ENCODE peak calls at places on chromosomes 5 and 9, in eight cellular contexts. One of them, this sample, is unnamed.

GRCh38 chr9:33408087-33408486 is 5.7 kb upstream of the AQP7 start:
- DNase-seq in H9: no peak
- DNase-seq in fibroblast of pulmonary artery: no peak
- DNase-seq in left lung: no peak
- DNase-seq in Calu3: no peak
- DNase-seq in fibroblast of the aortic adventitia: no peak
- DNase-seq in dorsolateral prefrontal cortex: no peak
- DNase-seq in neural crest cell: no peak
- DNase-seq in this sample: no peak

GRCh38 chr5:158436271-158437065 is 577.5 kb upstream of the CLINT1 start:
- DNase-seq in fibroblast of the aortic adventitia: no peak
- DNase-seq in fibroblast of pulmonary artery: no peak
- DNase-seq in dorsolateral prefrontal cortex: no peak
- DNase-seq in left lung: no peak
- DNase-seq in H9: no peak
- DNase-seq in neural crest cell: no peak
- DNase-seq in Calu3: no peak
- DNase-seq in this sample: no peak

GRCh38 chr9:134206317-134207300 is 42.2 kb upstream of the RNU6ATAC start:
- DNase-seq in Calu3: no peak
- DNase-seq in left lung: no peak
- DNase-seq in fibroblast of pulmonary artery: no peak
- DNase-seq in H9: no peak
- DNase-seq in fibroblast of the aortic adventitia: no peak
- DNase-seq in neural crest cell: no peak
- DNase-seq in dorsolateral prefrontal cortex: no peak
- DNase-seq in this sample: no peak

GRCh38 chr9:99411068-99411467 is 189.0 kb downstream of the SEC61B start:
- DNase-seq in dorsolateral prefrontal cortex: no peak
- DNase-seq in H9: no peak
- DNase-seq in Calu3: no peak
- DNase-seq in neural crest cell: no peak
- DNase-seq in left lung: no peak
- DNase-seq in fibroblast of pulmonary artery: no peak
- DNase-seq in fibroblast of the aortic adventitia: no peak
- DNase-seq in this sample: no peak

GRCh38 chr9:82922686-82923085 is 140.3 kb downstream of the RASEF start:
- DNase-seq in fibroblast of pulmonary artery: no peak
- DNase-seq in fibroblast of the aortic adventitia: no peak
- DNase-seq in dorsolateral prefrontal cortex: no peak
- DNase-seq in H9: no peak
- DNase-seq in left lung: no peak
- DNase-seq in neural crest cell: no peak
- DNase-seq in Calu3: no peak
- DNase-seq in this sample: no peak

GRCh38 chr9:15248106-15248505 is 58.9 kb downstream of the TTC39B start:
- DNase-seq in neural crest cell: no peak
- DNase-seq in left lung: no peak
- DNase-seq in fibroblast of pulmonary artery: no peak
- DNase-seq in Calu3: no peak
- DNase-seq in dorsolateral prefrontal cortex: no peak
- DNase-seq in fibroblast of the aortic adventitia: no peak
- DNase-seq in H9: no peak
- DNase-seq in this sample: no peak

GRCh38 chr5:111106320-111106948 is 14.3 kb downstream of the WDR36 start:
- DNase-seq in fibroblast of pulmonary artery: no peak
- DNase-seq in dorsolateral prefrontal cortex: no peak
- DNase-seq in Calu3: no peak
- DNase-seq in fibroblast of the aortic adventitia: no peak
- DNase-seq in neural crest cell: no peak
- DNase-seq in left lung: no peak
- DNase-seq in H9: no peak
- DNase-seq in this sample: no peak

GRCh38 chr5:139017624-139018023 is 142.5 kb upstream of the LRRTM2 start:
- DNase-seq in fibroblast of pulmonary artery: no peak
- DNase-seq in Calu3: no peak
- DNase-seq in dorsolateral prefrontal cortex: no peak
- DNase-seq in left lung: no peak
- DNase-seq in H9: no peak
- DNase-seq in neural crest cell: no peak
- DNase-seq in fibroblast of the aortic adventitia: no peak
- DNase-seq in this sample: peak; percentile 1

GRCh38 chr5:78537821-78538220 is 110.8 kb downstream of the LHFPL2 start:
- DNase-seq in left lung: no peak
- DNase-seq in fibroblast of the aortic adventitia: peak; percentile 77
- DNase-seq in H9: no peak
- DNase-seq in fibroblast of pulmonary artery: peak; percentile 78
- DNase-seq in dorsolateral prefrontal cortex: peak; percentile 48
- DNase-seq in neural crest cell: no peak
- DNase-seq in Calu3: peak; percentile 42
- DNase-seq in this sample: no peak

GRCh38 chr5:3382151-3382550 is 213.5 kb upstream of the IRX1 start:
- DNase-seq in fibroblast of the aortic adventitia: no peak
- DNase-seq in H9: no peak
- DNase-seq in left lung: no peak
- DNase-seq in dorsolateral prefrontal cortex: no peak
- DNase-seq in Calu3: no peak
- DNase-seq in neural crest cell: no peak
- DNase-seq in fibroblast of pulmonary artery: no peak
- DNase-seq in this sample: peak; percentile 51

GRCh38 chr5:120749737-120750136 is 285.6 kb downstream of the PRR16 start:
- DNase-seq in dorsolateral prefrontal cortex: no peak
- DNase-seq in Calu3: no peak
- DNase-seq in H9: no peak
- DNase-seq in left lung: no peak
- DNase-seq in fibroblast of the aortic adventitia: no peak
- DNase-seq in fibroblast of pulmonary artery: no peak
- DNase-seq in neural crest cell: no peak
- DNase-seq in this sample: no peak

GRCh38 chr5:25562656-25563055 is 917.9 kb upstream of the CDH10 start:
- DNase-seq in dorsolateral prefrontal cortex: no peak
- DNase-seq in fibroblast of pulmonary artery: no peak
- DNase-seq in H9: no peak
- DNase-seq in left lung: no peak
- DNase-seq in neural crest cell: no peak
- DNase-seq in Calu3: no peak
- DNase-seq in fibroblast of the aortic adventitia: no peak
- DNase-seq in this sample: no peak

GRCh38 chr9:88342246-88342645 is 46.0 kb upstream of the SPIN1 start:
- DNase-seq in fibroblast of the aortic adventitia: peak; percentile 21
- DNase-seq in H9: no peak
- DNase-seq in fibroblast of pulmonary artery: peak; percentile 9
- DNase-seq in left lung: no peak
- DNase-seq in neural crest cell: no peak
- DNase-seq in Calu3: no peak
- DNase-seq in dorsolateral prefrontal cortex: no peak
- DNase-seq in this sample: no peak

GRCh38 chr9:130450344-130451003 is 5.7 kb downstream of the ASS1 start:
- DNase-seq in dorsolateral prefrontal cortex: no peak
- DNase-seq in left lung: no peak
- DNase-seq in fibroblast of the aortic adventitia: no peak
- DNase-seq in neural crest cell: no peak
- DNase-seq in H9: peak; percentile 68
- DNase-seq in fibroblast of pulmonary artery: no peak
- DNase-seq in Calu3: peak; percentile 41
- DNase-seq in this sample: no peak

GRCh38 chr9:37449877-37450632 is 15.2 kb downstream of the ZBTB5 start:
- DNase-seq in Calu3: no peak
- DNase-seq in fibroblast of pulmonary artery: no peak
- DNase-seq in H9: no peak
- DNase-seq in left lung: no peak
- DNase-seq in fibroblast of the aortic adventitia: no peak
- DNase-seq in neural crest cell: no peak
- DNase-seq in dorsolateral prefrontal cortex: peak; percentile 77
- DNase-seq in this sample: no peak

GRCh38 chr5:107726896-107727295 is 56.2 kb upstream of the EFNA5 start:
- DNase-seq in Calu3: no peak
- DNase-seq in fibroblast of pulmonary artery: no peak
- DNase-seq in dorsolateral prefrontal cortex: no peak
- DNase-seq in left lung: no peak
- DNase-seq in H9: no peak
- DNase-seq in neural crest cell: no peak
- DNase-seq in fibroblast of the aortic adventitia: no peak
- DNase-seq in this sample: no peak
- TF ChIP-seq CTCF in Calu3: no peak
- TF ChIP-seq CTCF in fibroblast of pulmonary artery: no peak
- TF ChIP-seq CTCF in dorsolateral prefrontal cortex: no peak
- TF ChIP-seq CTCF in left lung: no peak
- TF ChIP-seq CTCF in H9: no peak
- TF ChIP-seq CTCF in neural crest cell: no peak
- TF ChIP-seq CTCF in fibroblast of the aortic adventitia: no peak
- TF ChIP-seq CTCF in this sample: no peak

DNA sequence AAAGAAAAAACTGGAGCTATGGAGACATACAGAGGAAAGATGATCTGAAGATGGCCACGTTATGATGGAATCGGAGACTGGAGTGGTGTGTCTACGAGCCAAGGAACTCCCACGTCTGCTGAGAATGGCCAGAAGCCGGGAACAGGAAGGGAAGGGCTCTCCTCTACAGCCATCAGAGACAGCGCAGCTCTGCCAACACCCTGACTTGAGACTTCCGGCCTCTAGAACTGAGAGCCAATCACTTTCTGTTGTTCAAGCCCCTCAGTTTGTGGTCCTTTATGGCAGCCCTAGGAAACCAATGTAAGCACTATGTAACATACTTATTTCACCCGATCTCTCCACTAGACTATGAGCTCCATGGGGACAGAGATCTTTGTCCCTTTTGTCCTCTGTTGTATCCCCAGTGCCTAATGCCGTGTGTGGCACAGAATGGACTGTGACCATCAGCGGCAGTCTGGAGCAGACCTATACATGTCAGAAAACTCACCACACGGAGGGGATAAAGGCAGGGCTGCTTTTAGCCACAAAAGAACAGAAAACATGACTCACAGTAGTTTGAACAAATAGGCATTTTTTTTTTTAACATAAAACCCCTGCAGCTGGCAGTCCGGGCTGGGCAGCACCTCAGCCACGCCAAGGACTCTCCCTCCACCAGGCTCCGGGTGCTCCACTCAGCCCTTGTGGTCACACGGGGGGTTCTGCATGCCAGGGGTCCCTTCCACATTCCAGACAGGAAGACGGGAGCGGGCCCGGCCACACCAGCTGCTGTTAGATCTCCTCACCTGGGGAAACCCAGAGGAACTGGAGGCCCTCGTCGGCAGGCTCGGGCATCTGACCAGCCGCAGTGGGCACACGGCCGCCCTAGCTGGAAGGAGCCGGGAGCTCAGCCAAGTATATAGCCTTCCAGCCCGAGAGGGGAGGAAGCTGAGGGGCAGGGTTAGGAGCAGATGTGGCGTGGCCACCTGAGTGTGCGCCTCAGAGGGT is 16.1 kb upstream of the MXD3 start:
- DNase-seq in fibroblast of the aortic adventitia: peak; percentile 77
- DNase-seq in H9: peak; percentile 30
- DNase-seq in left lung: no peak
- DNase-seq in neural crest cell: no peak
- DNase-seq in fibroblast of pulmonary artery: peak; percentile 77
- DNase-seq in dorsolateral prefrontal cortex: peak; percentile 25
- DNase-seq in Calu3: peak; percentile 47
- DNase-seq in this sample: no peak
- TF ChIP-seq CTCF in fibroblast of the aortic adventitia: no peak
- TF ChIP-seq CTCF in H9: no peak
- TF ChIP-seq CTCF in left lung: no peak
- TF ChIP-seq CTCF in neural crest cell: no peak
- TF ChIP-seq CTCF in fibroblast of pulmonary artery: no peak
- TF ChIP-seq CTCF in dorsolateral prefrontal cortex: no peak
- TF ChIP-seq CTCF in Calu3: peak; percentile 23
- TF ChIP-seq CTCF in this sample: peak; percentile 7

GRCh38 chr9:36127652-36128244 is 8.8 kb upstream of the GLIPR2 start:
- DNase-seq in neural crest cell: no peak
- DNase-seq in H9: no peak
- DNase-seq in Calu3: no peak
- DNase-seq in fibroblast of pulmonary artery: no peak
- DNase-seq in dorsolateral prefrontal cortex: no peak
- DNase-seq in fibroblast of the aortic adventitia: no peak
- DNase-seq in left lung: no peak
- DNase-seq in this sample: peak; percentile 59

GRCh38 chr9:36128331-36128730 is 8.2 kb upstream of the GLIPR2 start:
- DNase-seq in fibroblast of the aortic adventitia: no peak
- DNase-seq in neural crest cell: no peak
- DNase-seq in H9: no peak
- DNase-seq in fibroblast of pulmonary artery: no peak
- DNase-seq in dorsolateral prefrontal cortex: no peak
- DNase-seq in Calu3: no peak
- DNase-seq in left lung: no peak
- DNase-seq in this sample: no peak

GRCh38 chr9:36125062-36125855 is 11.3 kb upstream of the GLIPR2 start:
- DNase-seq in neural crest cell: no peak
- DNase-seq in dorsolateral prefrontal cortex: no peak
- DNase-seq in fibroblast of the aortic adventitia: no peak
- DNase-seq in H9: no peak
- DNase-seq in Calu3: no peak
- DNase-seq in left lung: no peak
- DNase-seq in fibroblast of pulmonary artery: no peak
- DNase-seq in this sample: peak; percentile 66

GRCh38 chr9:36123511-36123910 is 13.0 kb upstream of the GLIPR2 start:
- DNase-seq in neural crest cell: no peak
- DNase-seq in fibroblast of the aortic adventitia: no peak
- DNase-seq in left lung: no peak
- DNase-seq in H9: no peak
- DNase-seq in fibroblast of pulmonary artery: no peak
- DNase-seq in Calu3: no peak
- DNase-seq in dorsolateral prefrontal cortex: no peak
- DNase-seq in this sample: no peak

DNA sequence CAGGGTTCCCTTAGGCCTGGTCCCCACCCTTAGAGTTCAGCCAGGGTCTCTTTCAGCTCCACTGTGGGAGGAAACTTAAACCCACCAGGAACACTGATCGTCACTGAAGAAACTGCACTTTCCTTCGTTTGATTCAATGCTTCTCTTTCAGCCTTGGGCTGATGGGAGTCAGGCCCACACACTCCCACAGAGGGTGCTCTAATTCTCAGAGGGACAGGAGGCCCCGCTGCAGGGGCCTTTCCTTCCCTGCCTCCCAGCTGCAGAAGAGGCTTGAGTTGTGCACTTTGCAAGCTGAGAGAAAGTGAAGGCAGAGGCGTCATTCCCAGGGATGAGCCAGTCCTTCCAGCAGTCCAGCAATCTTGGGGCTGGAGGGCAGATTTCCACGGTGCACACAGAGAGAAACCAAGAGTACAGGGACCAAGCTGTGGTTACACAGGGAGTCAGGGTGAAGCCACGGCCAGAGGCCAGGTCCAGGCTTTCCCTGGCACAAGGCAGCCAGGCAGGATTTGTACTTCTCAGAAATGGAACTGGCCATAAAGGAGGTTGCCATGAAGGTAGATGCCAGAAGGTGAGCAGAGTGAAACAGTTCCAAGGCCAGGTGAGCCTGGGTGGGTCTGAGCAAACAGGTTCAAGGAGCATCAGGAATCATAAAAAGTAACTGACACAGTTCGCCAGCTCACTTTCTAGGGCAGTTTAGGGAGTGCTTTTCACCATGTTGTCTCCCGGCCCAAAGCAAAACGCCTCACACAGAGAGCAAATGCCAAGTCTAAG is 10.3 kb upstream of the GLIPR2 start:
- DNase-seq in fibroblast of pulmonary artery: no peak
- DNase-seq in fibroblast of the aortic adventitia: no peak
- DNase-seq in left lung: no peak
- DNase-seq in neural crest cell: no peak
- DNase-seq in dorsolateral prefrontal cortex: no peak
- DNase-seq in Calu3: no peak
- DNase-seq in H9: no peak
- DNase-seq in this sample: peak; percentile 62
- TF ChIP-seq CTCF in fibroblast of pulmonary artery: no peak
- TF ChIP-seq CTCF in fibroblast of the aortic adventitia: no peak
- TF ChIP-seq CTCF in left lung: no peak
- TF ChIP-seq CTCF in neural crest cell: no peak
- TF ChIP-seq CTCF in dorsolateral prefrontal cortex: no peak
- TF ChIP-seq CTCF in Calu3: no peak
- TF ChIP-seq CTCF in H9: no peak
- TF ChIP-seq CTCF in this sample: no peak

GRCh38 chr5:126369995-126370731 is 53.0 kb upstream of the GRAMD2B start:
- DNase-seq in H9: no peak
- DNase-seq in fibroblast of the aortic adventitia: no peak
- DNase-seq in neural crest cell: no peak
- DNase-seq in Calu3: peak; percentile 22
- DNase-seq in dorsolateral prefrontal cortex: no peak
- DNase-seq in fibroblast of pulmonary artery: peak; percentile 34
- DNase-seq in left lung: no peak
- DNase-seq in this sample: no peak
- TF ChIP-seq CTCF in H9: no peak
- TF ChIP-seq CTCF in fibroblast of the aortic adventitia: peak; percentile 28
- TF ChIP-seq CTCF in neural crest cell: peak; percentile 41
- TF ChIP-seq CTCF in Calu3: peak; percentile 37
- TF ChIP-seq CTCF in dorsolateral prefrontal cortex: no peak
- TF ChIP-seq CTCF in fibroblast of pulmonary artery: peak; percentile 29
- TF ChIP-seq CTCF in left lung: no peak
- TF ChIP-seq CTCF in this sample: peak; percentile 27

This sample was measured in osteocyte.